ENCODE peak calls at places on chromosomes 6 and 20, in seven cellular contexts. J is IMR-90, A is breast epithelium, R is ovary, F is prostate gland, Z is A549, I is endothelial cell of umbilical vein. G is an unnamed sample.

GRCh38 chr20:35615667-35616464 is at the start of gene SPAG4:
- DNase-seq in A (peak), I (no peak), F (peak), Z (peak), J (peak), R (peak), G (peak)

GRCh38 chr20:16771204-16771603 is 23.0 kb downstream of the OTOR start:
- DNase-seq in I (no peak), J (peak), Z (no peak), F (no peak), A (no peak), R (no peak), G (no peak)

GRCh38 chr6:80440496-80441160 is 334.2 kb downstream of the BCKDHB start:
- DNase-seq in I (no peak), F (no peak), Z (no peak), A (no peak), R (no peak), J (no peak), G (no peak)

GRCh38 chr20:49344140-49344539 is 66.3 kb upstream of the ZNFX1 start:
- DNase-seq in I (no peak), R (no peak), Z (no peak), J (no peak), A (no peak), F (no peak), G (no peak)

GRCh38 chr20:37649017-37649416 is 44.8 kb upstream of the CTNNBL1 start:
- DNase-seq in I (peak), Z (no peak), J (no peak), F (no peak), A (no peak), R (no peak), G (no peak)

GRCh38 chr6:123016431-123017110 is 20.5 kb downstream of the CLVS2 start:
- DNase-seq in R (no peak), A (no peak), F (no peak), Z (no peak), J (no peak), I (no peak), G (no peak)

GRCh38 chr6:149627672-149628071 is 20.8 kb downstream of the KATNA1 start:
- DNase-seq in A (no peak), R (no peak), Z (no peak), I (no peak), J (no peak), F (no peak), G (no peak)

GRCh38 chr6:3517350-3517749 is 60.5 kb upstream of the SLC22A23 start:
- DNase-seq in R (no peak), Z (no peak), J (peak), I (no peak), F (no peak), A (no peak), G (no peak)

GRCh38 chr6:45069091-45069490 is 259.0 kb upstream of the RUNX2 start:
- DNase-seq in I (no peak), Z (no peak), F (no peak), A (no peak), R (no peak), J (no peak), G (no peak)

GRCh38 chr6:28809947-28810654 is 113.7 kb downstream of the TRIM27 start:
- DNase-seq in Z (no peak), A (no peak), J (no peak), F (no peak), R (no peak), I (no peak), G (no peak)
- TF ChIP-seq CTCF in Z (peak), A (no peak), J (no peak), F (no peak), R (no peak), I (no peak), G (no peak)

DNA sequence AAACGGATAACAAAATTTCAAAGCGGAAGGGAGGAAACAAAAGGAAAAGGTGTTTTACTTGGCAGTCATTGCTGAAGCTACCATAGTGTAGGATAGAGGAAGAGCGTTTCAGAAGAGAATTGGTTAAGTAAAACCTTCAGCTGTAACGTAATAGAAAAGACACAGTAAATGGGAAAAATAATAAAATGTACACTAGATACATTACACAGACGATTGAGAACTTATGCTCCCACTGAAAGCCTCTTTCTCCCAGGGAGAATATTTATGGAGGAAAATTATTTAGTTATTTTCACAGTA is 90.8 kb upstream of the PRDM1 start:
- DNase-seq in A (no peak), J (peak), I (no peak), R (no peak), Z (no peak), F (no peak), G (no peak)
- H3K4me3 ChIP-seq in A (peak), J (peak), I (no peak), R (peak), Z (peak), F (no peak), G (no peak)

GRCh38 chr6:31970604-31971271 is 1.2 kb downstream of the DXO start:
- DNase-seq in A (no peak), I (no peak), R (no peak), J (no peak), F (no peak), Z (no peak), G (no peak)
- TF ChIP-seq POLR2A in A (no peak), I (no peak), R (no peak), J (no peak), F (no peak), Z (no peak), G (no peak)

DNA sequence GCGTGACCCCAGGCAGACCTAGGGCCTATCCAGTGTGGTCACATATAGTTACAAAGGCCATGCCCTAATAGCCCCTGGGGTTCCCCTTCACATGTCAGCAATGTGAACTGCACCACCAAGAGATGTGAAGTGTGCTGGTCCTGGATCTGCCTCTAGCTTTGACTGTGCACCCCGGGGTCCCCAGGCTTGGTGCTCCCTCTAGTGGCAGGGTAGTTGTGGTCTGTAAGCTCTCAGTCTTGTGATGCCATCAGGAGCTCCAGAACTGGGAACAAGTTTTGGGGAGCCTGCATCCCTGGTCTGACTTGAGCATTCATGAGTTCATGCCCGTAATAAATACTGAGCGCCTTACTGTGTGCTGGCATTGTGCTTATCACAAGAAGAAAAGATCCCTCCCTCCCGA is 143.4 kb downstream of the DHX35 start:
- DNase-seq in R (no peak), J (no peak), F (no peak), I (no peak), Z (no peak), A (no peak), G (no peak)
- TF ChIP-seq CTCF in R (no peak), J (no peak), F (no peak), I (no peak), Z (no peak), A (no peak), G (no peak)

GRCh38 chr6:46352541-46353267 is 138.5 kb downstream of the RCAN2 start:
- DNase-seq in R (no peak), J (no peak), I (no peak), F (no peak), Z (no peak), A (no peak), G (no peak)

GRCh38 chr6:46356543-46356942 is 134.7 kb downstream of the RCAN2 start:
- DNase-seq in A (no peak), J (no peak), Z (no peak), F (no peak), R (no peak), I (no peak), G (no peak)

GRCh38 chr6:46353450-46353998 is 137.7 kb downstream of the RCAN2 start:
- DNase-seq in F (no peak), R (no peak), J (no peak), A (no peak), I (no peak), Z (no peak), G (no peak)

GRCh38 chr6:46357591-46357990 is 133.7 kb downstream of the RCAN2 start:
- DNase-seq in J (no peak), F (no peak), A (no peak), R (no peak), I (no peak), Z (no peak), G (no peak)
- H3K4me3 ChIP-seq in J (no peak), F (no peak), A (no peak), R (no peak), I (no peak), Z (no peak), G (no peak)

GRCh38 chr6:30619561-30619960 is 1.9 kb downstream of the MRPS18B start:
- DNase-seq in A (no peak), I (no peak), F (no peak), J (no peak), Z (no peak), R (no peak), G (no peak)

GRCh38 chr6:30616811-30617564 is at the start of gene PPP1R10:
- DNase-seq in F (peak), Z (peak), A (peak), I (peak), R (peak), J (peak), G (peak)

GRCh38 chr6:30615958-30616810 is 859 bp downstream of the PPP1R10 start:
- DNase-seq in A (no peak), F (no peak), I (peak), J (no peak), Z (no peak), R (no peak), G (peak)

GRCh38 chr6:30618270-30618787 is 689 bp downstream of the MRPS18B start:
- DNase-seq in A (no peak), J (no peak), I (no peak), R (no peak), Z (no peak), F (no peak), G (no peak)

DNA sequence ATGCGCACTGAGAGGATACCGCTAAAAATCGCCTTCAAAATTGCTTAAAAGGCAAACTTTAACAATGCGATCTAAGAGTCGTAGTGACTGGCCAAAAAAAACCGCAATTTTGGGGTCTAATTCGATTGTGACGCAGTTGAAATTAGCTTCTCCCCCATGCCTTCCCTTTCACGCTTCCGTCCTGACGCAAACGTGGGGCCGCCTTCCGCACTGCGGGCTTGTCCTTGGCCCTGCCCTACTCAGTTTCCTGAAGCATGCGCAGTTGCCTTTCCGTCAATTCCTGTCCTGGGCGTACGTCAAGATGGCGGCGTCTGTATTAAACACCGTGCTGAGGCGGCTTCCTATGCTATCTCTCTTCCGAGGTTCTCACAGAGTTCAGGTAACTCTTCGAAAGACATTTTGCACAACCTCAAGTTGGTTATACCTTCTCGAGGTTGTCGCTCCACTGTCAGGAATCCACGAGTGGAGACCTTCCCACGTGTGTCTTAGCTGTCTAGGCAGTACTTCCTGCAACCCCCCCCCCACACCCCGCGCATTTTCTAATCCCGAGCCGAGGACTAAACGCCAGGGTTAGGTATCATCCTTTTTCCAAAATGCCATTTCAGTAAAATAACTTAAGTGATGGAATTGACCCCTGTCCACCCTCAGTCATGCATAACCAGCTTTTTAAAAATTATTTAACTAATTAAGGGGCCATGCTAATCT is at the start of gene MRPS18B:
- DNase-seq in F (peak), A (peak), Z (peak), I (peak), J (peak), R (peak), G (peak)
- TF ChIP-seq POLR2A in F (peak), A (peak), Z (peak), I (peak), J (no peak), R (peak), G (peak)

DNA sequence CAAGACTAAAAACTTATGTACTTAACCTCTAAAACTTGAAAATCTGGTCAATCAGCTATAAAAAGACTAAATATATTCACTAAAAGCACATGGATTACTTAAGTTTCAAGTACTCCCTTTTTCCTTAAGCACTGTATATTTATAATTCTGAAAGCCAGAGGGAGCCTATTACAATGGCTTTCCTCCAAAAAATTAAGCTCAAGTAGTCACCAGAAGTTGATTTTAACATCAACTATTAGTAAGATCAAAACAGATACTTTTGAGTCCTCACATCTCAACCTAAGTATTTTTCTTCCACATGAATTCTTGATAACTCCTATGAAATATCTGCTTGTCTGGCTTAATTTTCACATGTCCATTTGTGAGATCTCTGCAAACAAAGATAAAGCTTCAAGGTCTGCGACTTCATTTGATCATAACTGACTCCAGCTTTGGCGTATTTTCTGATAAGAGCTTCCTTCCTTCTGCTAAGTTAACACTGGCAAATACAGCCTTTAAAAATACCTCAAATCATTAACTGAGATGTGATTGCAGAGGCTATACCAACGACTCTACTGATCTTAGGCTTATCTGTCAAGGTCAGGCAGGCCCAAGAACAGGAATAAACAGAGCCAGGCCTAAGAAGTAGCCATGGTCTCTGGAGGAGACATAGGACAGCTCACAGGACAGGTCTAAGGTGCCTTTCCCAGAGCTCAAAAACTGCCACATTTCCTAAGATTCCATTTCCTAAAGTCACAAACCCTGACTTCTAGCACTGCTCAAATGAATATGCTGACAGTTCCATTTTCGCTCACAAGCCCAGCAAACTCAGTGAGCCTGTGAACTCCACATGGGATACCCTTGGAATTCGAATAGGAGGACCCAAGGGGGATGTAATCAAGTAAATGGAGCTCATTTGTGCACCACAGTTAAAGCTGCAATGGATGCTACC is 10.0 kb downstream of the SNX5 start:
- DNase-seq in Z (no peak), F (no peak), I (peak), R (no peak), A (no peak), J (peak), G (no peak)
- TF ChIP-seq CTCF in Z (no peak), F (no peak), I (no peak), R (no peak), A (no peak), J (peak), G (no peak)

GRCh38 chr20:3766832-3767433 is 620 bp downstream of the ADISSP start:
- DNase-seq in F (no peak), I (no peak), J (no peak), R (no peak), Z (no peak), A (no peak), G (peak)

GRCh38 chr20:3767434-3768341 is at the start of gene ADISSP:
- DNase-seq in R (peak), J (peak), A (peak), Z (peak), F (peak), I (peak), G (peak)

GRCh38 chr20:3764659-3765058 is 2.9 kb downstream of the ADISSP start:
- DNase-seq in I (no peak), A (no peak), R (no peak), F (no peak), Z (no peak), J (no peak), G (no peak)

GRCh38 chr20:3765171-3765887 is 2.2 kb downstream of the ADISSP start:
- DNase-seq in A (no peak), F (no peak), I (no peak), Z (no peak), J (no peak), R (no peak), G (no peak)

DNA sequence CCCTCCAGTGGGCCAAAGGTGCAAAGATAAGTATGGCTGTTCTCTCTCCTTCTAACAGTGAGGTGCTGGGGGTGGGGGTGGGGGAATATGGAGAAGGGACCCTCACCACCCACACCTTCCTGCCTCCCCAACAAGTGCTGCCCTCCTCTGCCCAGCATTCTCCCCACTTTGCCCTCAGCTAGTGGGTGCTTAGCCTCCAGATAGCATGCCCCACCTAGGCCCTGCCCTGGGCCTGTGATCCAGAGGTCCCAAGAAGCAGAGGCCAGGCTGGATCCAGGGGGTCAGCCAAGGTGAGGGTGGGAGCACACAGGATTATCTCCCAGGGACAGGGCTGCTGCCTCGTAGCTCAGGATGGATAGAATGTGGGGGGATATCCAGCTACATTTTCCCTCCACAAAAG is 1.2 kb downstream of the ADISSP start:
- DNase-seq in A (no peak), Z (no peak), J (no peak), R (no peak), F (no peak), I (no peak), G (no peak)
- H3K4me3 ChIP-seq in A (peak), Z (peak), J (no peak), R (peak), F (no peak), I (no peak), G (no peak)

GRCh38 chr6:168179702-168180382 is 100.8 kb upstream of the FRMD1 start:
- DNase-seq in R (no peak), J (no peak), A (no peak), Z (no peak), I (no peak), F (no peak), G (no peak)

GRCh38 chr6:168181316-168181715 is 102.3 kb upstream of the FRMD1 start:
- DNase-seq in R (no peak), A (no peak), I (no peak), Z (no peak), J (no peak), F (no peak), G (peak)

GRCh38 chr6:168181776-168182765 is 103.1 kb upstream of the FRMD1 start:
- DNase-seq in A (no peak), J (no peak), F (no peak), R (no peak), Z (no peak), I (no peak), G (no peak)

GRCh38 chr6:168179133-168179532 is 100.1 kb upstream of the FRMD1 start:
- DNase-seq in J (no peak), Z (no peak), A (no peak), F (no peak), R (no peak), I (no peak), G (peak)

DNA sequence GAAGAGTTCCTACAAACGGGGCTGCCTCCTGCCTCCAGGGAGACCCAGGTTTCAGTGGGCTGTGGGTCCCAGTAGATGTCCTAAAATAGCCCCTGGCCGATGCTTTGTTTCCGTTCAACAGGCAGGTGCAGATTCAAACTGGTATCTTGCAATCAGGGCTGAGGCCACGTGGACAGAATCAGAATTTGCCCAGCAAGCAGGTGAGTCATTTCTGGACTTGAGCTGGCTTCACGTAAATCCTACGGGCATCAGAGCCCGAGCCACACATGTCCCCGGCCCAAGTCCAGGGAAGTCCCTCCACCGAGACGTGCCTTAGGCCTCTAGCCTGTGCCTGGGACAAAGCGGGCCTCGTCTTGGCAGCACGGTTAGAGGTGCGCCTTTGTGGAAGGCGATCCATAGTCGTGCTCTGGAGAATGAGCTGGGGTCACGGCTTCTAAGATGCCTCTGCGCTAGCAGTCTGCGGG is 101.6 kb upstream of the FRMD1 start:
- DNase-seq in Z (no peak), F (no peak), A (no peak), J (no peak), R (no peak), I (no peak), G (no peak)
- TF ChIP-seq POLR2A in Z (no peak), F (no peak), A (no peak), J (no peak), R (no peak), I (no peak), G (no peak)

G was measured in lower leg skin.